ENCODE peak calls at places on chromosomes 16 and 17, in seven cellular contexts. F, I, Q, A, E, T and W are unnamed samples.

GRCh38 chr17:43958953-43959352 is 5.2 kb upstream of the PYY start:
- DNase-seq in Q (peak), I (no peak), A (no peak), F (no peak), E (no peak), T (no peak), W (no peak)

GRCh38 chr16:17080105-17080504 is 390.7 kb downstream of the XYLT1 start:
- DNase-seq in T (no peak), F (no peak), E (no peak), Q (no peak), I (no peak), A (no peak), W (no peak)

GRCh38 chr17:79340286-79340685 is 265.7 kb downstream of the ENGASE start:
- DNase-seq in T (no peak), F (no peak), E (no peak), Q (no peak), A (no peak), I (no peak), W (no peak)

GRCh38 chr17:5661486-5662125 is 77.3 kb upstream of the NLRP1 start:
- DNase-seq in A (no peak), I (peak), Q (no peak), E (no peak), T (no peak), F (no peak), W (peak)

GRCh38 chr17:42276609-42277341 is 584 bp upstream of the STAT5B start:
- DNase-seq in Q (peak), A (no peak), I (peak), F (peak), E (peak), T (no peak), W (peak)

GRCh38 chr17:42676424-42677011 is at the start of gene PLEKHH3:
- DNase-seq in I (peak), T (no peak), A (no peak), Q (no peak), E (no peak), F (no peak), W (peak)

GRCh38 chr16:1559446-1559975 is 26.0 kb downstream of the TMEM204 start:
- DNase-seq in A (no peak), E (no peak), Q (no peak), T (no peak), F (no peak), I (no peak), W (no peak)

GRCh38 chr17:37068266-37068665 is 119.5 kb downstream of the AATF start:
- DNase-seq in Q (no peak), E (no peak), F (no peak), I (no peak), T (no peak), A (no peak), W (no peak)

GRCh38 chr17:45123930-45124796 is 8.2 kb downstream of the PLCD3 start:
- DNase-seq in Q (peak), A (no peak), F (peak), T (peak), E (peak), I (peak), W (no peak)

GRCh38 chr17:58189436-58190146 is 2.9 kb upstream of the EPX start:
- DNase-seq in Q (peak), T (peak), A (no peak), F (no peak), I (peak), E (peak), W (no peak)

GRCh38 chr17:20721151-20721550 is 141.6 kb downstream of the CDRT15L2 start:
- DNase-seq in T (no peak), Q (peak), A (no peak), E (peak), I (no peak), F (no peak), W (no peak)

GRCh38 chr17:76612977-76613851 is 27.6 kb upstream of the ST6GALNAC2 start:
- DNase-seq in F (no peak), E (peak), Q (no peak), A (no peak), T (peak), I (peak), W (peak)

GRCh38 chr16:1825864-1826690 is 548 bp downstream of the HAGH start:
- DNase-seq in Q (no peak), E (no peak), T (no peak), F (no peak), A (no peak), I (no peak), W (peak)

GRCh38 chr17:78839762-78840529 is 668 bp downstream of the USP36 start:
- DNase-seq in T (no peak), I (peak), A (no peak), Q (peak), F (peak), E (peak), W (peak)

GRCh38 chr17:6437466-6437865 is 2.5 kb upstream of the AIPL1 start:
- DNase-seq in Q (no peak), F (no peak), I (no peak), E (no peak), A (no peak), T (no peak), W (no peak)

GRCh38 chr16:14529010-14529669 is 100.9 kb downstream of the PARN start:
- DNase-seq in T (peak), I (peak), Q (peak), F (peak), E (peak), A (peak), W (peak)

GRCh38 chr16:708019-708418 is 2.4 kb upstream of the FBXL16 start:
- DNase-seq in F (no peak), I (no peak), T (no peak), E (no peak), A (no peak), Q (no peak), W (no peak)

GRCh38 chr16:75322706-75323105 is 71.3 kb upstream of the BCAR1 start:
- DNase-seq in T (no peak), Q (peak), I (no peak), F (no peak), E (peak), A (no peak), W (no peak)

GRCh38 chr17:6374761-6375312 is 60.1 kb downstream of the AIPL1 start:
- DNase-seq in A (no peak), T (peak), Q (peak), I (no peak), E (peak), F (no peak), W (peak)

GRCh38 chr17:58377005-58377660 is 25.1 kb upstream of the SUPT4H1 start:
- DNase-seq in A (peak), I (no peak), E (peak), Q (no peak), F (no peak), T (peak), W (no peak)

GRCh38 chr17:76232342-76232741 is 8.0 kb downstream of the RNF157 start:
- DNase-seq in E (peak), Q (peak), I (no peak), T (no peak), F (no peak), A (no peak), W (no peak)

GRCh38 chr17:12765544-12765943 is 23.8 kb upstream of the ARHGAP44 start:
- DNase-seq in T (no peak), E (peak), A (no peak), I (peak), Q (peak), F (no peak), W (no peak)

GRCh38 chr17:49762148-49762941 is 1.6 kb downstream of the FAM117A start:
- DNase-seq in E (peak), A (no peak), I (no peak), F (no peak), Q (no peak), T (no peak), W (no peak)

GRCh38 chr17:47320879-47321502 is 2.8 kb upstream of the EFCAB13 start:
- DNase-seq in Q (no peak), F (no peak), T (no peak), I (no peak), A (no peak), E (no peak), W (no peak)

GRCh38 chr17:47325176-47325575 is 1.4 kb downstream of the EFCAB13 start:
- DNase-seq in Q (no peak), T (no peak), E (peak), A (no peak), I (no peak), F (no peak), W (no peak)

GRCh38 chr17:47318197-47318918 is 5.4 kb upstream of the EFCAB13 start:
- DNase-seq in I (no peak), E (no peak), F (no peak), Q (no peak), T (no peak), A (no peak), W (no peak)

GRCh38 chr17:47324224-47325020 is 667 bp downstream of the EFCAB13 start:
- DNase-seq in A (peak), F (peak), T (no peak), I (peak), Q (peak), E (no peak), W (peak)

GRCh38 chr17:47323382-47324223 is at the start of gene EFCAB13:
- DNase-seq in F (peak), T (no peak), A (peak), E (peak), I (peak), Q (peak), W (peak)
- TF ChIP-seq CTCF in F (no peak), T (no peak), A (peak), E (no peak), I (peak), Q (peak), W (peak)

GRCh38 chr17:81074875-81075274 is 39.9 kb downstream of the BAIAP2 start:
- DNase-seq in F (no peak), A (no peak), T (no peak), E (no peak), Q (no peak), I (no peak), W (no peak)
- TF ChIP-seq CTCF in F (no peak), A (no peak), T (no peak), E (no peak), Q (no peak), I (no peak), W (no peak)

GRCh38 chr16:10371592-10371991 is 14.3 kb upstream of the ATF7IP2 start:
- DNase-seq in Q (no peak), T (no peak), I (no peak), A (no peak), E (no peak), F (no peak), W (no peak)

GRCh38 chr16:10370096-10370726 is 15.7 kb upstream of the ATF7IP2 start:
- DNase-seq in Q (no peak), F (no peak), A (no peak), T (no peak), I (no peak), E (no peak), W (no peak)

GRCh38 chr16:10367616-10368188 is 18.2 kb upstream of the ATF7IP2 start:
- DNase-seq in A (no peak), F (no peak), T (no peak), I (no peak), Q (no peak), E (no peak), W (no peak)

GRCh38 chr16:10373556-10373955 is 12.3 kb upstream of the ATF7IP2 start:
- DNase-seq in F (no peak), A (no peak), T (no peak), Q (no peak), I (no peak), E (no peak), W (no peak)

GRCh38 chr16:10368984-10369551 is 16.8 kb upstream of the ATF7IP2 start:
- DNase-seq in Q (no peak), A (no peak), F (no peak), T (no peak), E (peak), I (no peak), W (peak)
- TF ChIP-seq CTCF in Q (no peak), A (no peak), F (no peak), T (no peak), E (peak), I (no peak), W (peak)

GRCh38 chr17:7503521-7503920 is 19.4 kb downstream of the POLR2A start:
- DNase-seq in Q (no peak), E (no peak), I (no peak), F (no peak), A (no peak), T (no peak), W (no peak)

GRCh38 chr17:7499161-7499560 is 15.0 kb downstream of the POLR2A start:
- DNase-seq in T (no peak), E (no peak), F (no peak), I (no peak), Q (no peak), A (no peak), W (no peak)

GRCh38 chr17:7501729-7502128 is 17.6 kb downstream of the POLR2A start:
- DNase-seq in I (no peak), E (no peak), F (no peak), Q (no peak), A (no peak), T (no peak), W (no peak)

GRCh38 chr17:7502171-7502847 is 18.1 kb downstream of the POLR2A start:
- DNase-seq in E (no peak), A (no peak), I (no peak), F (no peak), Q (no peak), T (no peak), W (no peak)

GRCh38 chr17:7502987-7503386 is 18.8 kb downstream of the POLR2A start:
- DNase-seq in Q (no peak), E (no peak), F (no peak), T (no peak), A (no peak), I (no peak), W (peak)
- TF ChIP-seq CTCF in Q (peak), E (peak), F (peak), T (peak), A (peak), I (no peak), W (peak)